ENCODE peak calls at places on chromosomes 11 and 22, in five cellular contexts. Q is A549, D is K562, W is GM12878, S is H1. C is an unnamed sample.

GRCh38 chr22:22593964-22594656 is 35.0 kb upstream of the PRAME start:
- DNase-seq in Q (no peak), D (peak; percentile 94), W (no peak), S (no peak), C (peak; percentile 27)

GRCh38 chr11:76321820-76322524 is 59.0 kb downstream of the THAP12 start:
- DNase-seq in Q (no peak), D (no peak), W (no peak), S (no peak), C (no peak)

GRCh38 chr11:111300569-111300968 is 2.2 kb downstream of the POU2AF3 start:
- DNase-seq in Q (no peak), D (no peak), W (no peak), S (no peak), C (no peak)

GRCh38 chr11:75667268-75667830 is 1.5 kb downstream of the MAP6 start:
- DNase-seq in Q (peak; percentile 38), D (no peak), W (no peak), S (no peak), C (no peak)

GRCh38 chr22:36612458-36612857 is 83.5 kb upstream of the EIF3D start:
- DNase-seq in Q (no peak), D (no peak), W (no peak), S (no peak), C (no peak)

GRCh38 chr11:66071326-66071870 is 1.3 kb downstream of the PACS1 start:
- DNase-seq in Q (no peak), D (no peak), W (no peak), S (no peak), C (no peak)

GRCh38 chr11:90120191-90120590 is 14.3 kb upstream of the NAALAD2 start:
- DNase-seq in Q (no peak), D (no peak), W (no peak), S (no peak), C (no peak)

GRCh38 chr11:66309475-66309874 is 7.4 kb downstream of the CD248 start:
- DNase-seq in Q (no peak), D (no peak), W (no peak), S (no peak), C (no peak)

GRCh38 chr11:110091995-110092576 is 1.1 kb upstream of the ZC3H12C start:
- DNase-seq in Q (no peak), D (no peak), W (no peak), S (no peak), C (peak; percentile 7)

GRCh38 chr11:87819141-87819540 is 356.1 kb downstream of the RAB38 start:
- DNase-seq in Q (no peak), D (no peak), W (no peak), S (no peak), C (no peak)

GRCh38 chr11:132824642-132825041 is 707.7 kb downstream of the OPCML start:
- DNase-seq in Q (no peak), D (no peak), W (no peak), S (no peak), C (no peak)

GRCh38 chr11:29280452-29280851 is 736.4 kb downstream of the KCNA4 start:
- DNase-seq in Q (no peak), D (no peak), W (no peak), S (no peak), C (no peak)

GRCh38 chr11:71370895-71371673 is 77.1 kb downstream of the DHCR7 start:
- DNase-seq in Q (no peak), D (no peak), W (no peak), S (no peak), C (no peak)

GRCh38 chr22:47146941-47147340 is 384.5 kb downstream of the TBC1D22A start:
- DNase-seq in Q (no peak), D (no peak), W (no peak), S (no peak), C (no peak)

GRCh38 chr11:83477772-83478171 is 191.6 kb upstream of the CCDC90B start:
- DNase-seq in Q (no peak), D (no peak), W (no peak), S (no peak), C (no peak)

GRCh38 chr22:37318255-37319109 is 36.2 kb downstream of the CYTH4 start:
- DNase-seq in Q (no peak), D (no peak), W (no peak), S (no peak), C (no peak)

GRCh38 chr22:49300951-49301397 is 526.7 kb downstream of the BRD1 start:
- DNase-seq in Q (no peak), D (no peak), W (no peak), S (no peak), C (no peak)

GRCh38 chr11:11532574-11532973 is 89.2 kb downstream of the GALNT18 start:
- DNase-seq in Q (no peak), D (no peak), W (no peak), S (no peak), C (no peak)

GRCh38 chr11:67266424-67267187 is at the start of gene GRK2:
- DNase-seq in Q (peak; percentile 44), D (no peak), W (no peak), S (no peak), C (no peak)

GRCh38 chr11:36409152-36409713 is 100.8 kb downstream of the TRAF6 start:
- DNase-seq in Q (no peak), D (peak; percentile 42), W (no peak), S (no peak), C (no peak)

GRCh38 chr22:37953062-37953436 is 352 bp downstream of the C22orf23 start:
- DNase-seq in Q (peak; percentile 16), D (peak; percentile 32), W (no peak), S (no peak), C (no peak)

GRCh38 chr11:125367710-125368109 is 128.4 kb downstream of the FEZ1 start:
- DNase-seq in Q (no peak), D (no peak), W (no peak), S (no peak), C (no peak)

GRCh38 chr22:49904040-49904369 is 14.2 kb downstream of the ALG12 start:
- DNase-seq in Q (no peak), D (no peak), W (no peak), S (no peak), C (no peak)

GRCh38 chr11:9838229-9838628 is 174.4 kb downstream of the SWAP70 start:
- DNase-seq in Q (no peak), D (no peak), W (no peak), S (no peak), C (no peak)
- TF ChIP-seq HDAC2 in Q (no peak), D (no peak), W (no peak), S (no peak), C (no peak)

GRCh38 chr11:64861227-64861970 is 16.9 kb upstream of the CDC42BPG start:
- DNase-seq in Q (no peak), D (no peak), W (no peak), S (no peak), C (no peak)

GRCh38 chr11:64863381-64864060 is 14.9 kb downstream of the EHD1 start:
- DNase-seq in Q (no peak), D (no peak), W (no peak), S (no peak), C (no peak)

GRCh38 chr11:64864473-64865285 is 13.7 kb downstream of the EHD1 start:
- DNase-seq in Q (no peak), D (no peak), W (no peak), S (no peak), C (no peak)

GRCh38 chr11:64864135-64864472 is 14.3 kb downstream of the EHD1 start:
- DNase-seq in Q (no peak), D (no peak), W (no peak), S (no peak), C (no peak)

DNA sequence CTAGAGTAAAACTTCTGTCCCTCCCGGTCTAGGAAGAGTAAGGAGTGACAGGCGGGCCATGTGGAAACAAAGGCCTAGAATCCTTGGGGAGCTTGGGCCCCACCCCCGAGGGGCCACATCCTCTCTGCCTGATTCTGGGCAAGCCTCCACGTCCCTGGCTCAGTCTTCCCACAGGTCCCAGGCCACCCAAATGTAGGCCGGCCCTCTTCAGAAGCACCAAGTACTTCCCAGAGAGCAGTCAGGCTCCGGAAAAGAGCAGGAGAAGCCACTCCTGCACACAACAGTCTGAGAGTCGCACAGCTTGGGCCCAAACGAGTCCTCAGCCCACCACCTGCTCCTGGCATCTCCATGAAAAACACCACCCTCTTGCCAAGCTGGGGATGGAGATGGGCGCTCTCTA is 15.5 kb downstream of the EHD1 start:
- DNase-seq in Q (no peak), D (no peak), W (no peak), S (no peak), C (no peak)
- TF ChIP-seq HDAC2 in Q (no peak), D (no peak), W (no peak), S (no peak), C (no peak)

DNA sequence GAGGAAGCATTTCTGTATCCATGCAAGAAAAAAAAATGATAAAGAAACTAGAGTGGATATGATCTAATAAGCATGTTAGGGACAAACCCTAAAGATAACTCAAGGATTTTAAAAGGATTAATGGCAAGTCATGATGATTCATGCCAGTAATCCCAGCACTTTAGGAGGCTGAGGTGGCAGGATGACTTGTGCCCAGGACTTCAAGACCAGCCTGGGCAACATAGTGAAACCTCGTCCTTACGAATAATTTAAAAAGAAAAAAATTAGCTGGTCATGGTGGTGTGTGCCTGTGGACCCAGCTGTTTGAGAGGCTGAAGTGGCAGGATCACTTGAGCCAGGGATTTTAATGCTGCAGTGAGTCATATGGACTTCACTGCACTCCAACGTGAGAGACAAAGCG is 145.5 kb upstream of the BLID start:
- DNase-seq in Q (no peak), D (no peak), W (no peak), S (no peak), C (no peak)
- TF ChIP-seq HDAC2 in Q (no peak), D (no peak), W (no peak), S (no peak), C (no peak)

DNA sequence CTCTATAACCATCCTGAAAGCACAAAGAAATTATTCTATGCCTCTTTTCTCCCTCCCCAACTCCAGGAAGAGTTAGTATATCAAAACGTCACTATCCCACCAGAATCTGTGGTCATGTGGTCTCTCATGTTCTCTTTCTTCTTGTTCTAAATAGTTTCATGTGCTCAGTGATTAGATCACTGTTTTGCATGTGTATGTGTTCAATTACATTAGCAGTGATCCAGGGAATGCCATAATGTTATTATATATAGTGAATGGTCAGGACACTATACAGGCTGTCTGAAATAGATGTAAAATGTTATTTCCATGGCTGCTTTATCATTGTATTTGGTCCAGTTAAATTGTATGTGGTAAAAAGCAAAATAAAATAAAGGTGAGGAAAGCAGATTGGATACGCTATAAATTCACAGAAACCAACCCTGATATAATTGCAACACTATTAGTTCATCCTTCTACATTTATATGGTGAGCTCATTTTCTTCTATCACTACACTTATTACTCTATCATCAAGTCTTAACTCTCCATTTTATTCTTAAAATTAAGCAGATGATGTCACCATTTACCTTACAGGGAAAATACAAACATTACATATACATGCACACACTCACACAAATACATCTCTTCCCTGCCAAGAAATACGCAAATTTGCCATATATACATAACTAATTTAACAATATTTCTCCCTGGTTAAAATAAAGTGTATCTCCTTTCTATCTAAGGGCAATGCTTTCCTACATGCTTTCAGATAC is 26.9 kb upstream of the ANO5 start:
- DNase-seq in Q (no peak), D (no peak), W (no peak), S (no peak), C (no peak)
- TF ChIP-seq HDAC2 in Q (no peak), D (no peak), W (no peak), S (no peak), C (no peak)